ENCODE peak calls at places on chromosomes 11 and 22, in five cellular contexts. L is SK-N-SH, O is GM12878, K is K562, S is HepG2. B is an unnamed sample.

GRCh38 chr11:76695767-76696166 is 25.2 kb upstream of the LRRC32 start:
- DNase-seq in O (no peak), S (no peak), L (no peak), K (no peak), B (no peak)

GRCh38 chr11:11076879-11077278 is 219.0 kb upstream of the ZBED5 start:
- DNase-seq in L (no peak), S (no peak), K (no peak), O (no peak), B (no peak)

GRCh38 chr11:118503216-118503615 is 24.1 kb upstream of the TTC36 start:
- DNase-seq in O (no peak), L (no peak), S (no peak), K (no peak), B (no peak)

GRCh38 chr11:26620282-26621045 is 48.4 kb upstream of the MUC15 start:
- DNase-seq in L (no peak), K (no peak), S (no peak), O (no peak), B (no peak)

GRCh38 chr11:65305501-65306268 is 9.0 kb upstream of the CDC42EP2 start:
- DNase-seq in O (no peak), K (no peak), S (peak; percentile 93), L (no peak), B (no peak)

GRCh38 chr22:42172385-42173172 is 42.0 kb upstream of the CYP2D6 start:
- DNase-seq in O (no peak), L (peak; percentile 56), S (peak; percentile 74), K (no peak), B (no peak)

GRCh38 chr11:3984896-3985295 is 109.7 kb upstream of the RRM1 start:
- DNase-seq in K (peak; percentile 37), O (no peak), S (no peak), L (peak; percentile 27), B (no peak)

GRCh38 chr11:19953909-19954308 is 206.4 kb downstream of the DBX1 start:
- DNase-seq in S (peak; percentile 93), K (peak; percentile 26), L (no peak), O (no peak), B (peak; percentile 24)

GRCh38 chr11:35943761-35944502 is at the start of gene LDLRAD3:
- DNase-seq in L (peak; percentile 94), K (peak; percentile 92), O (no peak), S (peak; percentile 20), B (peak; percentile 37)

GRCh38 chr11:14537134-14537599 is 17.0 kb upstream of the PSMA1 start:
- DNase-seq in S (peak; percentile 20), K (peak; percentile 54), O (no peak), L (peak; percentile 68), B (no peak)

GRCh38 chr11:94740975-94741707 is 27.0 kb upstream of the AMOTL1 start:
- DNase-seq in L (peak; percentile 82), S (peak; percentile 41), O (no peak), K (peak; percentile 38), B (peak; percentile 48)

GRCh38 chr11:107545101-107545514 is 20.4 kb downstream of the ALKBH8 start:
- DNase-seq in S (no peak), K (no peak), L (no peak), O (no peak), B (peak; percentile 76)

GRCh38 chr11:61657566-61657965 is 22.6 kb upstream of the DAGLA start:
- DNase-seq in K (no peak), L (no peak), S (peak; percentile 76), O (no peak), B (no peak)

GRCh38 chr11:40129276-40129675 is 1330.2 kb downstream of the LRRC4C start:
- DNase-seq in O (no peak), K (no peak), S (no peak), L (peak; percentile 12), B (no peak)

GRCh38 chr22:49533886-49534285 is 293.8 kb downstream of the BRD1 start:
- DNase-seq in O (no peak), K (no peak), S (no peak), L (no peak), B (no peak)

DNA sequence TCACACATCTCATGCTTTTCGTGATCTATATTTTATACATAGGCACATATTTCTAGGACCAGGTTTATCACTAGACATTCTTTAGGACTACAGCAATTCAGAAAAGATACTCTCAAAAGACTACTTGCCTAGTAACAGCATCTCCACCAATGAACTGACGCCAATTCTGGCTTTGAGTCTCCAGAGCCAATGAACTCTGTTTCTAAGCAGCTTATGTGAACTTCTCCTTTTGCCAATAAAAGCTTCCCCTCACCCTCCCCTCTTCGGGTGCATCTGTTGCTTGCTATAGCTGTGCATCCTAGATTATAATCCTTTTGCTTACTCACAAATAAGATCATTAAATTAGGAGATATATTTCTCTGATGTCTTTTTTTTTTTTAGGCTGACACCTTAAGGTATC is 11.4 kb upstream of the ANKK1 start:
- DNase-seq in K (no peak), S (no peak), O (no peak), L (no peak), B (no peak)
- TF ChIP-seq REST in K (no peak), S (no peak), O (no peak), L (no peak), B (no peak)

GRCh38 chr11:637593-638507 is 781 bp downstream of the DRD4 start:
- DNase-seq in L (peak; percentile 73), K (no peak), O (no peak), S (no peak), B (no peak)
- H3K4me3 ChIP-seq in L (peak overlapping the region; percentile 28), K (no peak overlapping the region), O (no peak overlapping the region), S (no peak overlapping the region), B (no peak overlapping the region)

GRCh38 chr22:44684506-44685383 is 17.3 kb upstream of the PRR5 start:
- DNase-seq in K (peak; percentile 80), L (peak; percentile 92), S (peak; percentile 92), O (peak; percentile 63), B (peak; percentile 83)
- TF ChIP-seq YY1 in K (peak; percentile 20), L (no peak), S (peak; percentile 35), O (peak; percentile 51), B (no peak)

DNA sequence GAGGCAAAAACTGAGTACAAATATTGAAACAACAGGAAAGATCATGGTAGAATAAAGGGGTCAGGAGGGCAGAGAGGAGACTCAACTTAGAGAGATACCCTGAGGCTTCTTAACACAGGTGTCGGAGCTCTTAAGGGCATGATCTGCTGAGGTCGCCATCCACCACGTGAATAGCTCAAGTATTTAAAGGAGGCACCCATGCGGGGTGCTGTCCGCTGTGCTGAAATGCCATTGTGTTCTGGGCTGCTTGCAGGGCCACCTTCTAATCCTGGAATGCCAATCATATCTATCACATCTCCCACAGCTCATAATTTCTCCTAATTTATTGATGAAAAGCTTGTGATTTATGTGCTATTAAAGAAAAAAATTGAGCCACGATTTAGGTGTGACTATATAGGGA is 90.2 kb downstream of the SEZ6L start:
- DNase-seq in L (no peak), O (no peak), K (no peak), S (peak; percentile 30), B (peak; percentile 0)
- TF ChIP-seq REST in L (peak; percentile 92), O (peak; percentile 95), K (peak; percentile 92), S (peak; percentile 96), B (peak; percentile 78)

GRCh38 chr11:7254731-7255291 is 3.1 kb downstream of the SYT9 start:
- DNase-seq in O (no peak), S (no peak), K (no peak), L (no peak), B (no peak)

GRCh38 chr11:7250166-7250565 is 1.5 kb upstream of the SYT9 start:
- DNase-seq in L (no peak), O (no peak), K (no peak), S (no peak), B (no peak)

GRCh38 chr11:7252683-7253213 is 1.0 kb downstream of the SYT9 start:
- DNase-seq in L (no peak), O (no peak), S (no peak), K (no peak), B (no peak)

GRCh38 chr11:7251836-7252682 is at the start of gene SYT9:
- DNase-seq in S (no peak), L (peak; percentile 85), O (no peak), K (peak; percentile 24), B (no peak)

DNA sequence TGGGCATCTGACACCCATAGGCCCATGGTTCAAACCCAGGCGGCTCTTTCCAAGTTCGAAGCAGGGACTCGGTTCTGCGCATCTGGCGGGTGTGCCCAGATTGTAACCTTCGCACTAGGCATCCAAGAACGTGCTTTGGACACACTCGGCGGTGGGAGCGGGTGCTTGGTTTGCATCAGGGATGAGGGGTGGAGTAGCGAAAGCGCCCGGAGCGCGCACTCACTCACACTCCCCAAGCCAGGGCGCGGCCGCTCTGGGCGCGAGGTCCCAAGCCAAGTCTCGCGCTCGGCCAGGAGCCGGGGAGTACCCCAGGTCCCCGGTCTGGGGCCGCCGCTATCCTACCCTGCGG is 243 bp upstream of the SYT9 start:
- DNase-seq in S (no peak), K (no peak), O (no peak), L (no peak), B (no peak)
- H3K4me3 ChIP-seq in S (peak overlapping the region; percentile 58), K (no peak overlapping the region), O (no peak overlapping the region), L (peak overlapping the region; percentile 48), B (no peak overlapping the region)